ENCODE peak calls at places on chromosomes 5 and 9, in seven cellular contexts. E is WTC11, H is AG04449, X is A549, D is lower leg skin, Z is foreskin fibroblast, I is brain microvascular endothelial cell. K is an unnamed sample.

GRCh38 chr9:93636667-93637066 is 60.3 kb downstream of the PHF2 start:
- DNase-seq in E (no peak), H (no peak), X (no peak), D (no peak), Z (no peak), I (no peak), K (no peak)

GRCh38 chr9:103574056-103574455 is 520.1 kb upstream of the SMC2 start:
- DNase-seq in E (no peak), H (no peak), X (no peak), D (no peak), Z (no peak), I (peak), K (no peak)

GRCh38 chr5:178483620-178484019 is 106.6 kb downstream of the COL23A1 start:
- DNase-seq in E (no peak), H (no peak), X (no peak), D (no peak), Z (no peak), I (no peak), K (no peak)

GRCh38 chr9:20611751-20612287 is 10.5 kb downstream of the MLLT3 start:
- DNase-seq in E (no peak), H (no peak), X (peak), D (no peak), Z (peak), I (peak), K (peak)

GRCh38 chr5:43396762-43397304 is 15.4 kb downstream of the CCL28 start:
- DNase-seq in E (peak), H (no peak), X (no peak), D (peak), Z (no peak), I (no peak), K (no peak)

GRCh38 chr5:169106906-169107305 is 194.0 kb downstream of the SLIT3 start:
- DNase-seq in E (no peak), H (no peak), X (no peak), D (no peak), Z (no peak), I (no peak), K (no peak)

GRCh38 chr9:122356627-122357026 is 14.2 kb upstream of the PTGS1 start:
- DNase-seq in E (peak), H (no peak), X (peak), D (no peak), Z (no peak), I (no peak), K (no peak)

GRCh38 chr5:83595217-83595616 is 123.7 kb downstream of the VCAN start:
- DNase-seq in E (no peak), H (no peak), X (no peak), D (no peak), Z (no peak), I (no peak), K (no peak)

GRCh38 chr9:94638335-94639044 is 828 bp downstream of the FBP1 start:
- DNase-seq in E (peak), H (no peak), X (no peak), D (no peak), Z (no peak), I (no peak), K (no peak)

GRCh38 chr9:130173462-130173876 is 1.3 kb downstream of the NCS1 start:
- DNase-seq in E (no peak), H (no peak), X (no peak), D (no peak), Z (no peak), I (no peak), K (no peak)

GRCh38 chr9:130172161-130172857 is at the start of gene NCS1:
- DNase-seq in E (peak), H (no peak), X (peak), D (peak), Z (peak), I (peak), K (peak)

GRCh38 chr9:130171226-130172148 is 717 bp upstream of the NCS1 start:
- DNase-seq in E (peak), H (no peak), X (no peak), D (no peak), Z (no peak), I (no peak), K (no peak)

GRCh38 chr9:130174025-130174424 is 1.8 kb downstream of the NCS1 start:
- DNase-seq in E (no peak), H (no peak), X (no peak), D (no peak), Z (no peak), I (no peak), K (no peak)

DNA sequence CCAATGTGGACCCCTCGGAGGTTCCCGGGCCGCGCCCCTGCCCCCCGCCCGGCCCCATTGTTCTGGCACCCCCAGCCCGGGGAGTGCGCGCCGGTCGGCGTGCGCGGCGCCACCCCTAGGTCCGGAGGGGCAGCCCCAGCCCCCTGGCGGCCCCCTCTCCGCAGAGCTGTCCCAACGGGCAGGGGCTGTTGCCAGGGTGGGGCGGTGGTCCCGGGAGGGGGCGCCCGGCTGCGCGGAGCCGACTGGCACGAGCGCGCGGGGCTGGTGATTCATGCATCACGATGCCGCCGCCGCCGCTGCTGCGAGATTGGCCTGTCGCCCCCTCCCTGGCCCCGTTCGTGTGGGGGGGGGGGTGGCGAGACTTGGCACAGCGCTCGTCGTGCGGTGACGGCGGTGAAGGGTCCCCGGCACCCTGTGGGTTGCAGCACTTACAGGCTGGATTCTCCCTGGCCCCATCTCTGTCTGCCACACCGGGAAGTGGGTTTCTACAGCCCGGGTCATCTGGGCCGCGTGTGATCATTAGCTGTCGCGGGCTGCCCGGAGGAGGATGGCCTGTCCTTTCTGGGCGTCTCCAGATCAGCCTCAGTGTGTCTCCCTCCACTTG is 756 bp downstream of the NCS1 start:
- DNase-seq in E (no peak), H (no peak), X (peak), D (no peak), Z (no peak), I (no peak), K (peak)
- TF ChIP-seq CTCF in E (no peak), H (peak), X (peak), D (no peak), Z (no peak), I (no peak), K (peak)

DNA sequence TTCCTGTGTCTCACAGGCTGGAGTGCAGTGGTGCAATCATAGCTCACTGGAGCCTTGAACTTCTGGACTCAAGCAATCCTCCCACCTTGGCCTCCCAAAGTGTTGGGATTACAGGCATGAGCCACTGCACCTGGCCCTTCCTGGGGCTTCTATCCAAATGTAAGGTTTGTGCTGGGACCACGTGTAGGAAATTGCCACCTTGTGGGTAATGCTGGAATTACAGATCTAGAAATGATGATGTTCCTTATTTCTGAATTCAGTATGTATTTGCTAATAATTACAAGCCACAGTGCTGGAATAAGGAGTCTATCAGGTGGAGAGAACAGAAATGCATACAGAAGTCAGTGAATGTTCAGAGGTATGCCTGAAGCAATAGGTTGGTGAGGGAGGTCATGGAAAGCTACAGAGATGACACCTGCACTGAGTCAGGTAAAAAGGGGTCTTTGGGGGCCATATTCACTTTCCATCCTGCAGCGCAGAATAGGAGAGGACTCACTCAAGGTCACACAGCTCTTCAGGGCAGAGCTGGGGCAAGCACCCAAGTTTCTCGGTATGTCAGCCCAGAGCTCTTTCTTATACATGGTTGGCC is 8.8 kb upstream of the IGFBPL1 start:
- DNase-seq in E (no peak), H (no peak), X (peak), D (no peak), Z (peak), I (no peak), K (peak)
- TF ChIP-seq CTCF in E (peak), H (peak), X (peak), D (no peak), Z (peak), I (peak), K (peak)

GRCh38 chr5:61348437-61348836 is 16.4 kb downstream of the ZSWIM6 start:
- DNase-seq in E (no peak), H (no peak), X (no peak), D (no peak), Z (no peak), I (no peak), K (no peak)

GRCh38 chr5:61349935-61350334 is 17.9 kb downstream of the ZSWIM6 start:
- DNase-seq in E (no peak), H (no peak), X (no peak), D (no peak), Z (no peak), I (no peak), K (no peak)

GRCh38 chr5:61344187-61344944 is 12.3 kb downstream of the ZSWIM6 start:
- DNase-seq in E (no peak), H (no peak), X (no peak), D (no peak), Z (no peak), I (no peak), K (no peak)

GRCh38 chr5:61346511-61346910 is 14.5 kb downstream of the ZSWIM6 start:
- DNase-seq in E (no peak), H (no peak), X (no peak), D (no peak), Z (no peak), I (no peak), K (no peak)

DNA sequence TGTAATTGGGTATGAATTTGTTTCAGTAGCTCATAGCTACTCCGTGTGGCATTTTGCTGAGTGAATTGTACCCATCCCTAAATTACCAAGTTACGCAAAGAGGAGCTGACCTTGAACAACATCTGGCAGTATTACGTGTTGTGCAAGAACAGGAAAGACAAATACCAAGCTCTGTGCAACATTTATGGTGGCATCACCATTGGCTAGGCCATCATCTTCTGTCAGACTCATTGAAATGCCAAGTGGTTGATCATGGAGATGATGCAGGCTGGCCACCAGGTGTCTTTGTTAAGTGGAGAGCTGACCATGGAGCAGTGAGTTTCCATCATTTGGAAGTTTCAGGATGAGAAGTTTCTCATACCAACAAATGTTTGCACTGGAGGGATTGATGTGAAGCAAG is 15.0 kb downstream of the ZSWIM6 start:
- DNase-seq in E (no peak), H (no peak), X (no peak), D (no peak), Z (peak), I (no peak), K (no peak)
- TF ChIP-seq CTCF in E (no peak), H (no peak), X (no peak), D (no peak), Z (no peak), I (peak), K (peak)

GRCh38 chr5:156812959-156813358 is 37.1 kb upstream of the PPP1R2B start:
- DNase-seq in E (no peak), H (no peak), X (no peak), D (no peak), Z (no peak), I (no peak), K (no peak)

GRCh38 chr5:156819537-156819936 is 30.6 kb upstream of the PPP1R2B start:
- DNase-seq in E (no peak), H (no peak), X (no peak), D (no peak), Z (no peak), I (no peak), K (no peak)

GRCh38 chr5:156819967-156820581 is 30.0 kb upstream of the PPP1R2B start:
- DNase-seq in E (peak), H (no peak), X (no peak), D (no peak), Z (no peak), I (no peak), K (no peak)

DNA sequence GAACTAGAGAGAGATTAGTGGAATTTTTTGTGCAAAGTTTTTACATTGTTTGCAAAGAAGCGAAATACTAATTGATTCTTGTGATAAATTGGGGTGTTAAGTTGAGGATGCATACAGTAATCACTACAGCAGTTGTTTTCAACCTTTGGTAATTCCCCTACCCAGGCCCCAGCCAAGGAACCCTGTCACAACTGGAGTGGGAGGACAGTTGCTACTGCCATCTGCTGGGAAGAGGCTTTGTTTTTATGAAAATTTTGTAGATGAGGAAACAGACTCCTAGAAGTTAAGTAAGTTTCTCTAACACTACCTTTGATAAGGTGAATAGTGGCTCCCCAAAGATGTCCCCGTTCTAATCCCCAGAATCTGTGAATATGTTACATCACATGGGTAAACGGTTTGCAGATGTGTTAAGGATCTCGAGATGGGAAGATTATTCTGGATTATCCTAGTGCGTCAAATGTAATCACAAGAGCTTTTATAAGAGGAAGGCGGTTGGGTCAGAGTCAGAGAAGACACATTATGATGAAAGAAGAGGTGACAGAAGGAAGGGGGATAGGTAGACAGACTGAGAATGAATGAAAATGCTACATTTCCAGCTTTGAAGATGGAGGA is 34.0 kb upstream of the PPP1R2B start:
- DNase-seq in E (peak), H (no peak), X (peak), D (no peak), Z (no peak), I (no peak), K (peak)
- TF ChIP-seq CTCF in E (peak), H (peak), X (peak), D (no peak), Z (peak), I (no peak), K (peak)